ENCODE peak calls at places on chromosomes 1 and 21, in seven cellular contexts. I, S, B, C, J, G and A are unnamed samples.

GRCh38 chr1:204583909-204584632 is 67.9 kb downstream of the MDM4 start:
- DNase-seq in S (no peak), B (no peak), J (no peak), C (no peak), G (no peak), I (no peak), A (no peak)

GRCh38 chr1:227774721-227775665 is 39.8 kb downstream of the SNAP47 start:
- DNase-seq in B (no peak), J (no peak), G (no peak), C (peak), I (no peak), S (no peak), A (no peak)

GRCh38 chr1:145690587-145691558 is 16.3 kb downstream of the PDZK1 start:
- DNase-seq in G (no peak), J (no peak), S (no peak), I (peak), C (peak), B (peak), A (no peak)

GRCh38 chr1:26696191-26696644 is 403 bp downstream of the ARID1A start:
- DNase-seq in B (no peak), S (no peak), I (no peak), G (no peak), J (no peak), C (no peak), A (no peak)

GRCh38 chr1:62784509-62785365 is 805 bp downstream of the ATG4C start:
- DNase-seq in C (no peak), B (peak), G (no peak), I (no peak), J (no peak), S (no peak), A (no peak)

GRCh38 chr1:220330265-220330664 is 58.0 kb upstream of the RAB3GAP2 start:
- DNase-seq in B (peak), C (peak), S (no peak), J (no peak), G (no peak), I (no peak), A (no peak)

GRCh38 chr21:44006656-44007055 is 5.5 kb upstream of the TRAPPC10 start:
- DNase-seq in I (no peak), S (no peak), J (no peak), B (peak), C (no peak), G (no peak), A (no peak)

GRCh38 chr1:244187310-244187709 is 136.2 kb downstream of the ZBTB18 start:
- DNase-seq in I (no peak), G (no peak), J (no peak), C (no peak), S (no peak), B (no peak), A (no peak)

GRCh38 chr1:17606826-17607440 is 67.4 kb downstream of the ARHGEF10L start:
- DNase-seq in C (peak), S (peak), J (peak), B (peak), I (peak), G (peak), A (peak)

GRCh38 chr21:34023691-34024381 is 49.5 kb upstream of the MRPS6 start:
- DNase-seq in S (no peak), G (no peak), I (no peak), J (no peak), B (no peak), C (peak), A (no peak)

GRCh38 chr1:30822006-30822405 is 64.4 kb upstream of the LAPTM5 start:
- DNase-seq in B (no peak), G (no peak), I (no peak), C (no peak), J (no peak), S (no peak), A (no peak)

GRCh38 chr1:53137729-53138128 is 4.7 kb downstream of the SLC1A7 start:
- DNase-seq in G (no peak), J (peak), S (no peak), I (peak), C (no peak), B (no peak), A (no peak)

GRCh38 chr1:173861731-173862145 is 6.1 kb downstream of the GAS5 start:
- DNase-seq in S (no peak), J (no peak), I (peak), B (no peak), G (peak), C (no peak), A (peak)

GRCh38 chr1:53681647-53682368 is 57.2 kb downstream of the GLIS1 start:
- DNase-seq in B (peak), G (peak), I (peak), C (peak), J (peak), S (peak), A (peak)

GRCh38 chr1:90925928-90926869 is 95.6 kb downstream of the ZNF644 start:
- DNase-seq in S (no peak), G (no peak), B (peak), C (peak), J (peak), I (peak), A (no peak)

GRCh38 chr1:33055210-33055991 is 18.7 kb upstream of the AK2 start:
- DNase-seq in I (peak), C (peak), G (peak), J (peak), B (peak), S (peak), A (peak)

GRCh38 chr1:37174876-37175275 is 140.6 kb upstream of the GRIK3 start:
- DNase-seq in I (peak), B (no peak), C (no peak), J (no peak), S (no peak), G (no peak), A (no peak)

GRCh38 chr1:220483700-220484099 is 44.2 kb upstream of the MARK1 start:
- DNase-seq in J (no peak), C (peak), G (no peak), I (no peak), B (no peak), S (no peak), A (no peak)

GRCh38 chr1:44808938-44809917 is 905 bp downstream of the BTBD19 start:
- DNase-seq in S (no peak), J (peak), B (peak), C (peak), I (peak), G (no peak), A (peak)

GRCh38 chr21:28904961-28905435 is 87.7 kb downstream of the LTN1 start:
- DNase-seq in I (no peak), B (no peak), S (no peak), C (no peak), J (no peak), G (no peak), A (no peak)

GRCh38 chr1:82517586-82517985 is 716.9 kb downstream of the ADGRL2 start:
- DNase-seq in I (peak), C (peak), S (peak), J (no peak), B (no peak), G (no peak), A (peak)

GRCh38 chr1:109482796-109483638 is 688 bp upstream of the ATXN7L2 start:
- DNase-seq in I (no peak), B (peak), C (no peak), S (no peak), G (peak), J (no peak), A (no peak)

GRCh38 chr1:195294911-195295310 is 1313.3 kb downstream of the KCNT2 start:
- DNase-seq in B (no peak), S (no peak), I (no peak), C (no peak), G (no peak), J (no peak), A (no peak)

GRCh38 chr1:111852216-111852615 is 96.5 kb downstream of the DDX20 start:
- DNase-seq in S (no peak), I (no peak), C (no peak), B (no peak), J (no peak), G (no peak), A (no peak)

GRCh38 chr1:111851552-111851951 is 95.9 kb downstream of the DDX20 start:
- DNase-seq in C (no peak), B (no peak), S (no peak), G (no peak), I (peak), J (no peak), A (no peak)

GRCh38 chr1:111855260-111855659 is 99.6 kb downstream of the DDX20 start:
- DNase-seq in B (no peak), C (no peak), I (peak), S (no peak), G (no peak), J (no peak), A (no peak)

GRCh38 chr1:111857251-111857651 is 101.5 kb downstream of the DDX20 start:
- DNase-seq in G (no peak), S (no peak), I (no peak), J (no peak), B (no peak), C (no peak), A (no peak)

DNA sequence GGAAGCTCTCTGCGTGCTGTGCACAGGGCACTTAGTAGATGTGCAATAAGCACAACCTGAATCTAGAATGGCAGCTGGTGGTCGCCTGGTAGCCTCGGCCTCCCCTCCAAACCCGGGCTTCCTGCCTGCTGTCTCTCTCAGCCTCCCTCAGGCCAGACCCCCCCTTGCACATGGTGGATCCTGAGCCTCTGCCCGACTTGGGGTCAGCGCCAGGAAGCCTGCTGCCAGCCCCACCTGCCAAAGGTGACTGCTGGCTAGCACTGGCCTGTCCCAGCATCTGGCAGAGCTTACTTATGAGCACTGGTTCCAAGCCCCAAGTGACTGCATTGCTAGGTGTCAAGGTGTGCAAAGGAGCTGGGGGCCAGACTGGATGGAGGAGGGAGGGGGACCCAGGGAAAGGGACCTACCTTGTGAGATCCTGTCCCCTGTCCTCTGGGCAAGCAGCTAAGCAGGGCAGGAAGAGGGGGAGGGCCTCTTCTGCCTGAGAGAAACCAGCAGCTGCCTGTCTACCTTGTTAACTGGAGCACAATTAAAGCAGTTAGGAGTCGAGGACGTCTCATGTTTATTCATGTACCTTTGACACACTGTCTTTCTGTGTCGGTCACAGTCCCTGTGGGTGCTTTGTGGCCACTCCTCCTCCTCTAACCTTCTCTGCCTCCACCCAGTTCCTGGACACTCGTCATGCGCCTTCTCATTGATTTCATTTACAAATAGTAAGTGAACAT is 100.9 kb downstream of the DDX20 start:
- DNase-seq in I (peak), G (no peak), C (no peak), J (no peak), S (no peak), B (no peak), A (no peak)
- H3K23ac ChIP-seq in I (no peak), G (no peak), C (no peak), J (no peak), S (peak), B (no peak), A (no peak)

GRCh38 chr1:230072296-230072695 is 5.3 kb downstream of the GALNT2 start:
- DNase-seq in G (peak), I (no peak), B (no peak), C (no peak), S (no peak), J (no peak), A (no peak)
- H3K23ac ChIP-seq in G (no peak), I (no peak), B (peak), C (no peak), S (no peak), J (no peak), A (no peak)

GRCh38 chr1:230000439-230001184 is 66.4 kb upstream of the GALNT2 start:
- DNase-seq in C (no peak), I (no peak), G (no peak), J (no peak), S (no peak), B (no peak), A (no peak)
- H3K23ac ChIP-seq in C (no peak), I (no peak), G (no peak), J (no peak), S (no peak), B (no peak), A (no peak)

DNA sequence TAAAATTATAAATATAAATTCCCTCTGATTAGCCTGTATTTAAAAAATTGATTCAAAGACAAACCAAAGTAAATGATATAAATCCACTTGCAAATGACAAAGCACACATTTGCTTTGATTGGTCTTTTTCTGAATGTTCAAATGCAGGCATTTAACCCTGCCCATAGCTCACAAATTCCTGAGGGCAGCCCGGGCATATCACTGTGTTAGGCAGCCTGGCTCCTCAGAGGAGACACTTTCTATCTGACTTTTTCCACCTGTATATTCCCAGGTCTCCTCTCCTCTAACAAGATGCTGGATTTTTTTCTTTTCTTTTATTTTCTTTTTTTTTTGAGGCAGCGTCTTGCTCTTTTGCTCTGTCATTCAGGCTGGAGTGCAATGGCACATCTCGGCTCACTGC is 50.1 kb upstream of the TSNAX start:
- DNase-seq in B (no peak), I (peak), J (no peak), G (no peak), S (no peak), C (no peak), A (no peak)
- H3K23ac ChIP-seq in B (no peak), I (no peak), J (no peak), G (no peak), S (no peak), C (no peak), A (no peak)

DNA sequence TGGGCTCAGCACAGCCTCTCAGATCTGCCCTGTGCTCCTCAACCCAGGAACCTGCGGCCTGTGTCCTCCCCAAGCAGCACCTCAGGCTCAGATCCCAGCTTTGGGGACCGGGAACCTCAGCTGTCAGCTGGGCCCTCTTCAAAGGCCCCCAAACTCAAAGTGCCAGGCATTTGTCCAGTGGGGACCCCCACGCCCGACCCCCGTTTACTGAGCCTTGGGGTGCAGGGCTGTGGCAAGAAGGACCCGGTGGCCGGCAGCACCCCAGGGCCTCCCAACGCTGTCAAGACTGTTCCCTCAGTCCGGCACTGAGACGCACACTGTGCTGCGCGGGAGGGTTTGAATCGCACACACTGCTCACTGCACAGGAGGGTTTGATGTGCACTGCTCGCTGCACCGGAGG is 35.0 kb downstream of the MORN1 start:
- DNase-seq in C (no peak), S (no peak), G (no peak), J (no peak), I (no peak), B (no peak), A (no peak)
- H3K23ac ChIP-seq in C (no peak), S (no peak), G (no peak), J (no peak), I (no peak), B (no peak), A (no peak)

GRCh38 chr1:40980068-40980452 is 564 bp downstream of the CTPS1 start:
- DNase-seq in I (no peak), S (no peak), C (no peak), G (no peak), J (no peak), B (no peak), A (no peak)
- H3K23ac ChIP-seq in I (no peak), S (peak), C (peak), G (no peak), J (no peak), B (peak), A (no peak)

GRCh38 chr1:85128296-85128695 is 72.5 kb downstream of the SYDE2 start:
- DNase-seq in B (peak), S (no peak), G (no peak), J (peak), I (no peak), C (peak), A (no peak)

GRCh38 chr1:85135456-85135798 is 65.4 kb downstream of the SYDE2 start:
- DNase-seq in I (no peak), G (no peak), S (no peak), C (no peak), J (no peak), B (no peak), A (no peak)

GRCh38 chr1:85133565-85134159 is 67.2 kb downstream of the SYDE2 start:
- DNase-seq in S (peak), C (peak), G (no peak), J (no peak), B (no peak), I (no peak), A (no peak)

GRCh38 chr1:85134583-85135455 is 66.0 kb downstream of the SYDE2 start:
- DNase-seq in S (no peak), C (peak), J (peak), B (peak), G (no peak), I (no peak), A (no peak)

DNA sequence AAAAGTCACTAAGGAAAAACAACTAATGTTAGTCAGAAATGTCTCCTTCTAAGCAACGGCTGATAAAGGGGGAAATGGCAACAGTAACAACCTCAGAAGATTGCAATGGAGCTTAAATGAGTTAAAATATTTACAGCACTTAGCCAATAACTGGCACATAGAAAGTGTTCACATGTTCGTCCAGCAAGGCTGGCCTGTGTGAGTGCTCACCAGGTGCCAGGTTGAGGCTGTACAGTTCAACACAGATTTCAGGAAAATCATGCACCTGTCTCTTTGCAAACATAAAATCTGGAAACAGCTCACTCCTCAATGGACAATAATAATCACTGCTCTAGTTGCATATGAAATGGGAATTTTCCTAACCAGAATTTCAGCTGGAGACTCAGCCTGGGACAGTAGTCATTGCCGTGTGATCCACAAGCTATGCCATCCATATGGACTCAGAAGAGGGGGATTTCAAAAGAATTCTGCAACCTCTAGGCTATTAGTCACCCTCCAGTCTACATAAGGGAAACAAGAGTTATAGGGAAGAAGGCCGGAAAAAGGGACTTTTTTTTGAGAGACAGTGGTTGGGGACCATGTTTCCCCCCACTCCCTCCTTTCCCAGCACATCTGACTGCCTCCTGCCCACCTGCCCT is 68.6 kb downstream of the SYDE2 start:
- DNase-seq in J (no peak), B (peak), I (no peak), C (peak), S (no peak), G (no peak), A (no peak)
- H3K23ac ChIP-seq in J (no peak), B (no peak), I (no peak), C (no peak), S (no peak), G (no peak), A (no peak)

DNA sequence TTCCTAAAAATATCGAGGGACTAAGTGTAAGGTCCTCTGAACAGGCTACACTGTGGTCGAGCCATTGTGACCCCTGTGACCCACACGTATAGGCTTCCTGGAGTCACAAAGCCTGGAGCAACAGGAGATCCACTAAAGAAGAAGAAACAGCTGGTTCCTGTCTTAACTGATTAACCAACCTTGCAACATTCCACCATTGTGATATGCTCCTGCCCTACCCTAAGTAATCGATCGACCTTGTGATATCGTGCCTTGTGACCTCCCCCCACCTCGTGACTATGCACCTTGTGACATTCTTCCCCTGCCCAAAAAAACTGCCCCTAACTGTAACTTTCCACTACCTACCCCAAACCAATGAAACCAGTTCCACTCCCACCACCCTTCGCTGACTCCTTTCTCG is 304.6 kb upstream of the FAM78B start:
- DNase-seq in I (peak), B (no peak), C (no peak), G (no peak), S (no peak), J (no peak), A (no peak)
- H3K23ac ChIP-seq in I (no peak), B (no peak), C (no peak), G (no peak), S (no peak), J (no peak), A (no peak)

DNA sequence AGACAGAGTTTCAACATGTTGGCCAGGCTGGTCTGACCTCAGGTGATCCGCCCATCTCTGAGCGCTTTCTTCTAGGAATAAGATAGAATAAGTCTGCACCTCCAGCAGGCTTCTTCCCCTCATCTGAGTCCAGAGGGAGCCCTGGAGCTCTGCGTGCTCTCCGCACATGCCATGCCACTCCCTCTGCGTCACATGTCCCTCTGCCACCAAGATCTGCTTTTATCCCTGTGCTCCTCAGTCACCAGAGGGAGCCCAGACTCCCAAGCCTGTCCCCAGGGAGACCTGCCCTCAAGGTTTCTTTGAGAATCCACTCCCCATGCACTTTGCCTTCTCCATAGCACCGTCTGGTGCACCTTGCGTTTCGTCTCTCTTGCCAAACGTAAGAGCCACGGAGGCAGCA is 213.0 kb downstream of the CAMTA1 start:
- DNase-seq in I (peak), C (no peak), J (no peak), B (no peak), G (no peak), S (no peak), A (peak)
- H3K23ac ChIP-seq in I (no peak), C (no peak), J (no peak), B (no peak), G (no peak), S (no peak), A (no peak)

DNA sequence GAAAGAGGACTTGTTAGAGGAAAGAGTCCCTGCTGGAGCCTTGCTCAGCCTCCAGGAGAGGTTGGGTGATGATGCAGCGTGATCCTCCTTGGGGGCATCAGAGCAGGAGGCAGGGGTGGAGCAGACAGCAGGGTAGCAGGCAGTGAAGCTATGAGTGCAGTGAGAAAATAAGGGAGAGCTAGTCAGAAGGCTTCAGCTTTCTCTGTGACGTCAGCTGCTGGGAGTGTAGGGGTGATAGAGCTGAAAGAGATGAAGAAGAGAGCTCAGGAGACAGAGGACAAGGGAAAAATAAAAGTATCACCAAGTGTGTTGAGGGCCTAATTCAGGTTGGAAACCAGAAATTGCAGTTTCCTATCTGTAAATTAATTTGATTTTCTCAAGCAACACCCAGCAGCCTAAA is 2.2 kb upstream of the ADAM30 start:
- DNase-seq in J (no peak), S (no peak), G (no peak), C (no peak), B (peak), I (no peak), A (no peak)
- H3K23ac ChIP-seq in J (no peak), S (no peak), G (no peak), C (no peak), B (no peak), I (no peak), A (no peak)